ENCODE peak calls at places on chromosomes 6 and 20, in six cellular contexts. X is naive thymus-derived CD8-positive, alpha-beta T cell; F is stimulated activated CD4-positive, alpha-beta T cell treated with anti-CD3 and anti-CD28 coated beads, Interleukin-4, amount 100 ng/mL, for 48 hours; J is EL; Y is HFFc6; C is stimulated activated CD8-positive, alpha-beta memory T cell treated with anti-CD3 and anti-CD28 coated beads, Interleukin-4, amount 100 ng/mL, for 1 hour. R is an unnamed sample.

GRCh38 chr6:34332255-34333198 is 59.9 kb downstream of the NUDT3 start:
- DNase-seq in X (no peak), F (no peak), J (no peak), Y (no peak), C (no peak), R (no peak)

GRCh38 chr20:13101701-13102100 is 92.9 kb downstream of the SPTLC3 start:
- DNase-seq in X (no peak), F (no peak), J (peak), Y (no peak), C (no peak), R (no peak)

GRCh38 chr20:45845452-45845851 is 11.7 kb downstream of the ACOT8 start:
- DNase-seq in X (no peak), F (no peak), J (no peak), Y (no peak), C (no peak), R (no peak)

GRCh38 chr6:36793913-36794703 is 45.1 kb downstream of the CPNE5 start:
- DNase-seq in X (no peak), F (no peak), J (no peak), Y (no peak), C (no peak), R (no peak)

GRCh38 chr6:18595774-18596528 is 208.8 kb downstream of the RNF144B start:
- DNase-seq in X (peak), F (peak), J (peak), Y (peak), C (no peak), R (peak)

GRCh38 chr6:79821859-79822258 is 125.5 kb downstream of the ELOVL4 start:
- DNase-seq in X (no peak), F (no peak), J (peak), Y (no peak), C (no peak), R (no peak)

GRCh38 chr20:40600441-40601235 is 88.4 kb downstream of the MAFB start:
- DNase-seq in X (no peak), F (no peak), J (no peak), Y (no peak), C (no peak), R (no peak)

GRCh38 chr6:166420351-166420750 is 37.6 kb upstream of the MPC1 start:
- DNase-seq in X (no peak), F (no peak), J (peak), Y (no peak), C (no peak), R (no peak)

GRCh38 chr20:35007891-35008290 is 52.2 kb downstream of the MYH7B start:
- DNase-seq in X (no peak), F (no peak), J (no peak), Y (no peak), C (no peak), R (no peak)

GRCh38 chr20:37421988-37422387 is 76.0 kb downstream of the SRC start:
- DNase-seq in X (no peak), F (no peak), J (no peak), Y (no peak), C (no peak), R (no peak)

GRCh38 chr6:15317934-15318902 is 72.3 kb downstream of the JARID2 start:
- DNase-seq in X (no peak), F (no peak), J (no peak), Y (no peak), C (no peak), R (no peak)

GRCh38 chr6:46437671-46438221 is 53.5 kb downstream of the RCAN2 start:
- DNase-seq in X (no peak), F (no peak), J (peak), Y (peak), C (no peak), R (no peak)

GRCh38 chr6:135586388-135586787 is 88.8 kb upstream of the AHI1 start:
- DNase-seq in X (no peak), F (no peak), J (no peak), Y (no peak), C (no peak), R (no peak)

GRCh38 chr6:84777888-84778287 is 13.5 kb upstream of the TBX18 start:
- DNase-seq in X (no peak), F (no peak), J (peak), Y (peak), C (no peak), R (no peak)

GRCh38 chr6:136073216-136073615 is 176.9 kb downstream of the MTFR2 start:
- DNase-seq in X (no peak), F (no peak), J (peak), Y (no peak), C (no peak), R (no peak)

GRCh38 chr6:109878291-109878690 is 99.8 kb upstream of the GPR6 start:
- DNase-seq in X (no peak), F (no peak), J (no peak), Y (no peak), C (no peak), R (no peak)

GRCh38 chr20:48007356-48007755 is 222.1 kb upstream of the SULF2 start:
- DNase-seq in X (no peak), F (no peak), J (no peak), Y (no peak), C (no peak), R (no peak)

GRCh38 chr6:53179961-53180651 is 31.5 kb upstream of the GCM1 start:
- DNase-seq in X (peak), F (no peak), J (no peak), Y (no peak), C (no peak), R (peak)

GRCh38 chr20:58037631-58038030 is 190.8 kb downstream of the ANKRD60 start:
- DNase-seq in X (no peak), F (no peak), J (no peak), Y (no peak), C (no peak), R (no peak)

GRCh38 chr20:20366896-20367680 is 816 bp upstream of the INSM1 start:
- DNase-seq in X (no peak), F (no peak), J (no peak), Y (no peak), C (no peak), R (no peak)

GRCh38 chr20:16821211-16822089 is 73.3 kb downstream of the OTOR start:
- DNase-seq in X (peak), F (no peak), J (peak), Y (peak), C (no peak), R (no peak)

GRCh38 chr6:142671791-142672190 is 273.2 kb downstream of the HIVEP2 start:
- DNase-seq in X (no peak), F (no peak), J (no peak), Y (no peak), C (no peak), R (no peak)

GRCh38 chr6:131216277-131216676 is 81.0 kb downstream of the AKAP7 start:
- DNase-seq in X (no peak), F (no peak), J (no peak), Y (no peak), C (no peak), R (no peak)